ENCODE peak calls at places on chromosomes 7 and 10, in four cellular contexts. H is fibroblast of the aortic adventitia, L is AG10803, Y is tibial artery. M is an unnamed sample.
A peak's percentile ranks its signal among the peaks of the same experiment; 100 is the strongest.

GRCh38 chr10:26217396-26218105 is 977 bp downstream of the GAD2 start:
- DNase-seq in H (no peak), L (no peak), Y (no peak), M (no peak)

GRCh38 chr7:120114626-120115025 is 158.3 kb upstream of the KCND2 start:
- DNase-seq in H (no peak), L (no peak), Y (no peak), M (no peak)

GRCh38 chr7:30348083-30348560 is 63.7 kb downstream of the ZNRF2 start:
- DNase-seq in H (peak; percentile 85), L (peak; percentile 94), Y (no peak), M (peak; percentile 96)

GRCh38 chr10:125536236-125536635 is 146.7 kb downstream of the TEX36 start:
- DNase-seq in H (no peak), L (no peak), Y (no peak), M (no peak)

GRCh38 chr7:50791921-50792341 is 9.2 kb upstream of the GRB10 start:
- DNase-seq in H (peak; percentile 63), L (peak; percentile 59), Y (no peak), M (peak; percentile 56)

GRCh38 chr7:91434821-91435220 is 170.6 kb downstream of the FZD1 start:
- DNase-seq in H (peak; percentile 21), L (peak; percentile 52), Y (no peak), M (no peak)

GRCh38 chr7:26388256-26388655 is 96.6 kb downstream of the SNX10 start:
- DNase-seq in H (no peak), L (no peak), Y (no peak), M (no peak)

GRCh38 chr10:79250259-79250658 is 97.0 kb upstream of the PPIF start:
- DNase-seq in H (no peak), L (no peak), Y (peak; percentile 83), M (no peak)

GRCh38 chr10:79386637-79387465 is 39.6 kb downstream of the PPIF start:
- DNase-seq in H (no peak), L (no peak), Y (peak; percentile 63), M (no peak)

GRCh38 chr7:157020514-157021070 is 10.1 kb upstream of the MNX1 start:
- DNase-seq in H (no peak), L (no peak), Y (no peak), M (no peak)

GRCh38 chr7:14303536-14303935 is 314.1 kb upstream of the ETV1 start:
- DNase-seq in H (no peak), L (no peak), Y (no peak), M (no peak)

GRCh38 chr7:130369110-130369711 is 11.1 kb upstream of the CPA1 start:
- DNase-seq in H (peak; percentile 78), L (peak; percentile 99), Y (no peak), M (peak; percentile 90)

GRCh38 chr7:150941983-150942590 is 36.0 kb downstream of the KCNH2 start:
- DNase-seq in H (no peak), L (no peak), Y (no peak), M (no peak)

GRCh38 chr7:127983804-127984332 is 47.4 kb downstream of the LRRC4 start:
- DNase-seq in H (peak; percentile 10), L (no peak), Y (no peak), M (peak; percentile 36)

GRCh38 chr7:81162771-81163525 is 244.1 kb upstream of the SEMA3C start:
- DNase-seq in H (peak; percentile 41), L (no peak), Y (no peak), M (no peak)

GRCh38 chr10:43082087-43082486 is 5.2 kb downstream of the RET start:
- DNase-seq in H (no peak), L (no peak), Y (no peak), M (no peak)

GRCh38 chr7:45924283-45924682 is 3.2 kb upstream of the IGFBP3 start:
- DNase-seq in H (peak; percentile 75), L (peak; percentile 92), Y (no peak), M (peak; percentile 87)

GRCh38 chr10:127845756-127846155 is 47.0 kb downstream of the CLRN3 start:
- DNase-seq in H (no peak), L (no peak), Y (no peak), M (no peak)

GRCh38 chr7:114691605-114692004 is 230.3 kb upstream of the MDFIC start:
- DNase-seq in H (no peak), L (no peak), Y (no peak), M (no peak)

GRCh38 chr7:117212969-117213877 is 109.6 kb downstream of the WNT2 start:
- DNase-seq in H (peak; percentile 88), L (peak; percentile 78), Y (no peak), M (peak; percentile 76)

GRCh38 chr7:10930551-10930950 is 43.1 kb upstream of the PHF14 start:
- DNase-seq in H (no peak), L (no peak), Y (no peak), M (no peak)

GRCh38 chr7:141884544-141885227 is 31.5 kb upstream of the OR9A4 start:
- DNase-seq in H (no peak), L (no peak), Y (no peak), M (no peak)

GRCh38 chr10:75582102-75582501 is 150.7 kb downstream of the LRMDA start:
- DNase-seq in H (no peak), L (no peak), Y (no peak), M (no peak)

GRCh38 chr10:14102056-14102455 is 228.7 kb downstream of the FRMD4A start:
- DNase-seq in H (no peak), L (no peak), Y (no peak), M (peak; percentile 32)

GRCh38 chr10:74651565-74651964 is 174.8 kb upstream of the KAT6B start:
- DNase-seq in H (no peak), L (no peak), Y (no peak), M (no peak)

GRCh38 chr7:101486056-101486763 is 123.5 kb downstream of the COL26A1 start:
- DNase-seq in H (peak; percentile 4), L (peak; percentile 66), Y (no peak), M (peak; percentile 82)

GRCh38 chr10:11823122-11823988 is at the start of gene PROSER2:
- DNase-seq in H (peak; percentile 40), L (peak; percentile 45), Y (no peak), M (peak; percentile 54)

GRCh38 chr7:2932761-2933251 is 88.7 kb upstream of the GNA12 start:
- DNase-seq in H (no peak), L (no peak), Y (peak; percentile 51), M (no peak)

GRCh38 chr7:153047079-153047478 is 287.5 kb downstream of the ACTR3B start:
- DNase-seq in H (no peak), L (no peak), Y (no peak), M (no peak)

GRCh38 chr10:128286413-128287097 is 160.3 kb upstream of the MKI67 start:
- DNase-seq in H (no peak), L (no peak), Y (no peak), M (no peak)

GRCh38 chr7:47307311-47307710 is 274.6 kb downstream of the TNS3 start:
- DNase-seq in H (no peak), L (no peak), Y (no peak), M (peak; percentile 38)

GRCh38 chr7:128876586-128876977 is 13.9 kb downstream of the ATP6V1F start:
- DNase-seq in H (no peak), L (no peak), Y (no peak), M (no peak)

GRCh38 chr10:49382826-49383225 is 13.1 kb downstream of the DRGX start:
- DNase-seq in H (no peak), L (no peak), Y (no peak), M (no peak)